ENCODE peak calls at places on chromosome 6, in six cellular contexts. One of them, this sample, is unnamed.

GRCh38 chr6:17638212-17638611 is 38.1 kb downstream of the FAM8A1 start:
- DNase-seq in stimulated activated CD8-positive, alpha-beta memory T cell treated with anti-CD3 and anti-CD28 coated beads, Interleukin-7, amount 100 ng/mL, for 1 hour: no peak
- DNase-seq in heart left ventricle: no peak
- DNase-seq in activated T-cell treated with anti-CD3 and anti-CD28 coated beads for 1 hour: no peak
- DNase-seq in nephron progenitor cell: no peak
- DNase-seq in EH: peak
- DNase-seq in this sample: no peak

GRCh38 chr6:104357928-104358327 is 501.8 kb downstream of the HACE1 start:
- DNase-seq in stimulated activated CD8-positive, alpha-beta memory T cell treated with anti-CD3 and anti-CD28 coated beads, Interleukin-7, amount 100 ng/mL, for 1 hour: no peak
- DNase-seq in heart left ventricle: no peak
- DNase-seq in activated T-cell treated with anti-CD3 and anti-CD28 coated beads for 1 hour: no peak
- DNase-seq in nephron progenitor cell: no peak
- DNase-seq in EH: no peak
- DNase-seq in this sample: no peak

GRCh38 chr6:133804263-133804662 is 84.7 kb upstream of the TCF21 start:
- DNase-seq in stimulated activated CD8-positive, alpha-beta memory T cell treated with anti-CD3 and anti-CD28 coated beads, Interleukin-7, amount 100 ng/mL, for 1 hour: no peak
- DNase-seq in heart left ventricle: no peak
- DNase-seq in activated T-cell treated with anti-CD3 and anti-CD28 coated beads for 1 hour: no peak
- DNase-seq in nephron progenitor cell: no peak
- DNase-seq in EH: no peak
- DNase-seq in this sample: no peak

GRCh38 chr6:149201068-149201655 is 116.3 kb upstream of the TAB2 start:
- DNase-seq in stimulated activated CD8-positive, alpha-beta memory T cell treated with anti-CD3 and anti-CD28 coated beads, Interleukin-7, amount 100 ng/mL, for 1 hour: no peak
- DNase-seq in heart left ventricle: no peak
- DNase-seq in activated T-cell treated with anti-CD3 and anti-CD28 coated beads for 1 hour: no peak
- DNase-seq in nephron progenitor cell: no peak
- DNase-seq in EH: no peak
- DNase-seq in this sample: no peak

GRCh38 chr6:48377115-48377514 is 266.1 kb upstream of the PTCHD4 start:
- DNase-seq in stimulated activated CD8-positive, alpha-beta memory T cell treated with anti-CD3 and anti-CD28 coated beads, Interleukin-7, amount 100 ng/mL, for 1 hour: no peak
- DNase-seq in heart left ventricle: no peak
- DNase-seq in activated T-cell treated with anti-CD3 and anti-CD28 coated beads for 1 hour: no peak
- DNase-seq in nephron progenitor cell: no peak
- DNase-seq in EH: no peak
- DNase-seq in this sample: no peak

GRCh38 chr6:97849390-97849789 is 566.4 kb upstream of the MMS22L start:
- DNase-seq in stimulated activated CD8-positive, alpha-beta memory T cell treated with anti-CD3 and anti-CD28 coated beads, Interleukin-7, amount 100 ng/mL, for 1 hour: no peak
- DNase-seq in heart left ventricle: no peak
- DNase-seq in activated T-cell treated with anti-CD3 and anti-CD28 coated beads for 1 hour: no peak
- DNase-seq in nephron progenitor cell: no peak
- DNase-seq in EH: no peak
- DNase-seq in this sample: no peak

GRCh38 chr6:169174516-169175359 is 78.9 kb downstream of the THBS2 start:
- DNase-seq in stimulated activated CD8-positive, alpha-beta memory T cell treated with anti-CD3 and anti-CD28 coated beads, Interleukin-7, amount 100 ng/mL, for 1 hour: no peak
- DNase-seq in heart left ventricle: no peak
- DNase-seq in activated T-cell treated with anti-CD3 and anti-CD28 coated beads for 1 hour: no peak
- DNase-seq in nephron progenitor cell: no peak
- DNase-seq in EH: no peak
- DNase-seq in this sample: no peak

GRCh38 chr6:169158182-169158573 is 95.5 kb downstream of the THBS2 start:
- DNase-seq in stimulated activated CD8-positive, alpha-beta memory T cell treated with anti-CD3 and anti-CD28 coated beads, Interleukin-7, amount 100 ng/mL, for 1 hour: no peak
- DNase-seq in heart left ventricle: peak
- DNase-seq in activated T-cell treated with anti-CD3 and anti-CD28 coated beads for 1 hour: no peak
- DNase-seq in nephron progenitor cell: no peak
- DNase-seq in EH: peak
- DNase-seq in this sample: no peak

GRCh38 chr6:15893556-15894253 is 230.9 kb upstream of the DTNBP1 start:
- DNase-seq in stimulated activated CD8-positive, alpha-beta memory T cell treated with anti-CD3 and anti-CD28 coated beads, Interleukin-7, amount 100 ng/mL, for 1 hour: no peak
- DNase-seq in heart left ventricle: no peak
- DNase-seq in activated T-cell treated with anti-CD3 and anti-CD28 coated beads for 1 hour: no peak
- DNase-seq in nephron progenitor cell: no peak
- DNase-seq in EH: peak
- DNase-seq in this sample: no peak

GRCh38 chr6:83879746-83880145 is 20.3 kb downstream of the CYB5R4 start:
- DNase-seq in stimulated activated CD8-positive, alpha-beta memory T cell treated with anti-CD3 and anti-CD28 coated beads, Interleukin-7, amount 100 ng/mL, for 1 hour: no peak
- DNase-seq in heart left ventricle: no peak
- DNase-seq in activated T-cell treated with anti-CD3 and anti-CD28 coated beads for 1 hour: no peak
- DNase-seq in nephron progenitor cell: no peak
- DNase-seq in EH: peak
- DNase-seq in this sample: no peak

GRCh38 chr6:129342243-129342642 is 367.7 kb downstream of the ARHGAP18 start:
- DNase-seq in stimulated activated CD8-positive, alpha-beta memory T cell treated with anti-CD3 and anti-CD28 coated beads, Interleukin-7, amount 100 ng/mL, for 1 hour: no peak
- DNase-seq in heart left ventricle: no peak
- DNase-seq in activated T-cell treated with anti-CD3 and anti-CD28 coated beads for 1 hour: no peak
- DNase-seq in nephron progenitor cell: no peak
- DNase-seq in EH: peak
- DNase-seq in this sample: no peak

GRCh38 chr6:5095236-5095635 is 10.1 kb downstream of the PPP1R3G start:
- DNase-seq in stimulated activated CD8-positive, alpha-beta memory T cell treated with anti-CD3 and anti-CD28 coated beads, Interleukin-7, amount 100 ng/mL, for 1 hour: no peak
- DNase-seq in heart left ventricle: no peak
- DNase-seq in activated T-cell treated with anti-CD3 and anti-CD28 coated beads for 1 hour: no peak
- DNase-seq in nephron progenitor cell: no peak
- DNase-seq in EH: peak
- DNase-seq in this sample: no peak

GRCh38 chr6:80477591-80478370 is 371.3 kb downstream of the BCKDHB start:
- DNase-seq in stimulated activated CD8-positive, alpha-beta memory T cell treated with anti-CD3 and anti-CD28 coated beads, Interleukin-7, amount 100 ng/mL, for 1 hour: no peak
- DNase-seq in heart left ventricle: no peak
- DNase-seq in activated T-cell treated with anti-CD3 and anti-CD28 coated beads for 1 hour: no peak
- DNase-seq in nephron progenitor cell: no peak
- DNase-seq in EH: peak
- DNase-seq in this sample: no peak

GRCh38 chr6:27293436-27294152 is 18.5 kb downstream of the POM121L2 start:
- DNase-seq in stimulated activated CD8-positive, alpha-beta memory T cell treated with anti-CD3 and anti-CD28 coated beads, Interleukin-7, amount 100 ng/mL, for 1 hour: no peak
- DNase-seq in heart left ventricle: no peak
- DNase-seq in activated T-cell treated with anti-CD3 and anti-CD28 coated beads for 1 hour: no peak
- DNase-seq in nephron progenitor cell: peak
- DNase-seq in EH: peak
- DNase-seq in this sample: no peak

GRCh38 chr6:31815025-31815838 is at the start of the genes HSPA1A and HSPA1L:
- DNase-seq in stimulated activated CD8-positive, alpha-beta memory T cell treated with anti-CD3 and anti-CD28 coated beads, Interleukin-7, amount 100 ng/mL, for 1 hour: no peak
- DNase-seq in heart left ventricle: peak
- DNase-seq in activated T-cell treated with anti-CD3 and anti-CD28 coated beads for 1 hour: peak
- DNase-seq in nephron progenitor cell: peak
- DNase-seq in EH: peak
- DNase-seq in this sample: peak

GRCh38 chr6:136067731-136068341 is 182.3 kb downstream of the MTFR2 start:
- DNase-seq in stimulated activated CD8-positive, alpha-beta memory T cell treated with anti-CD3 and anti-CD28 coated beads, Interleukin-7, amount 100 ng/mL, for 1 hour: no peak
- DNase-seq in heart left ventricle: no peak
- DNase-seq in activated T-cell treated with anti-CD3 and anti-CD28 coated beads for 1 hour: no peak
- DNase-seq in nephron progenitor cell: no peak
- DNase-seq in EH: peak
- DNase-seq in this sample: no peak

GRCh38 chr6:159540152-159540551 is 152.9 kb downstream of the SOD2 start:
- DNase-seq in stimulated activated CD8-positive, alpha-beta memory T cell treated with anti-CD3 and anti-CD28 coated beads, Interleukin-7, amount 100 ng/mL, for 1 hour: no peak
- DNase-seq in heart left ventricle: no peak
- DNase-seq in activated T-cell treated with anti-CD3 and anti-CD28 coated beads for 1 hour: no peak
- DNase-seq in nephron progenitor cell: peak
- DNase-seq in EH: no peak
- DNase-seq in this sample: no peak

GRCh38 chr6:104579464-104579863 is 280.3 kb downstream of the HACE1 start:
- DNase-seq in stimulated activated CD8-positive, alpha-beta memory T cell treated with anti-CD3 and anti-CD28 coated beads, Interleukin-7, amount 100 ng/mL, for 1 hour: no peak
- DNase-seq in heart left ventricle: no peak
- DNase-seq in activated T-cell treated with anti-CD3 and anti-CD28 coated beads for 1 hour: no peak
- DNase-seq in nephron progenitor cell: no peak
- DNase-seq in EH: no peak
- DNase-seq in this sample: no peak

GRCh38 chr6:79672631-79673065 is 41.5 kb downstream of the SH3BGRL2 start:
- DNase-seq in stimulated activated CD8-positive, alpha-beta memory T cell treated with anti-CD3 and anti-CD28 coated beads, Interleukin-7, amount 100 ng/mL, for 1 hour: no peak
- DNase-seq in heart left ventricle: no peak
- DNase-seq in activated T-cell treated with anti-CD3 and anti-CD28 coated beads for 1 hour: no peak
- DNase-seq in nephron progenitor cell: no peak
- DNase-seq in EH: peak
- DNase-seq in this sample: no peak

GRCh38 chr6:62283828-62284411 is 2.1 kb downstream of the KHDRBS2 start:
- DNase-seq in stimulated activated CD8-positive, alpha-beta memory T cell treated with anti-CD3 and anti-CD28 coated beads, Interleukin-7, amount 100 ng/mL, for 1 hour: no peak
- DNase-seq in heart left ventricle: no peak
- DNase-seq in activated T-cell treated with anti-CD3 and anti-CD28 coated beads for 1 hour: no peak
- DNase-seq in nephron progenitor cell: peak
- DNase-seq in EH: peak
- DNase-seq in this sample: no peak

GRCh38 chr6:135902756-135903331 is 51.3 kb downstream of the PDE7B start:
- DNase-seq in stimulated activated CD8-positive, alpha-beta memory T cell treated with anti-CD3 and anti-CD28 coated beads, Interleukin-7, amount 100 ng/mL, for 1 hour: no peak
- DNase-seq in heart left ventricle: no peak
- DNase-seq in activated T-cell treated with anti-CD3 and anti-CD28 coated beads for 1 hour: no peak
- DNase-seq in nephron progenitor cell: no peak
- DNase-seq in EH: peak
- DNase-seq in this sample: no peak

GRCh38 chr6:158131926-158132325 is 36.1 kb downstream of the SERAC1 start:
- DNase-seq in stimulated activated CD8-positive, alpha-beta memory T cell treated with anti-CD3 and anti-CD28 coated beads, Interleukin-7, amount 100 ng/mL, for 1 hour: no peak
- DNase-seq in heart left ventricle: no peak
- DNase-seq in activated T-cell treated with anti-CD3 and anti-CD28 coated beads for 1 hour: no peak
- DNase-seq in nephron progenitor cell: no peak
- DNase-seq in EH: peak
- DNase-seq in this sample: no peak

GRCh38 chr6:130980310-130981032 is 82.6 kb downstream of the EPB41L2 start:
- DNase-seq in stimulated activated CD8-positive, alpha-beta memory T cell treated with anti-CD3 and anti-CD28 coated beads, Interleukin-7, amount 100 ng/mL, for 1 hour: no peak
- DNase-seq in heart left ventricle: no peak
- DNase-seq in activated T-cell treated with anti-CD3 and anti-CD28 coated beads for 1 hour: no peak
- DNase-seq in nephron progenitor cell: no peak
- DNase-seq in EH: no peak
- DNase-seq in this sample: no peak

GRCh38 chr6:33694401-33694931 is 17.0 kb downstream of the UQCC2 start:
- DNase-seq in stimulated activated CD8-positive, alpha-beta memory T cell treated with anti-CD3 and anti-CD28 coated beads, Interleukin-7, amount 100 ng/mL, for 1 hour: peak
- DNase-seq in heart left ventricle: no peak
- DNase-seq in activated T-cell treated with anti-CD3 and anti-CD28 coated beads for 1 hour: peak
- DNase-seq in nephron progenitor cell: no peak
- DNase-seq in EH: peak
- DNase-seq in this sample: peak

GRCh38 chr6:14441371-14441781 is 323.8 kb downstream of the CD83 start:
- DNase-seq in stimulated activated CD8-positive, alpha-beta memory T cell treated with anti-CD3 and anti-CD28 coated beads, Interleukin-7, amount 100 ng/mL, for 1 hour: no peak
- DNase-seq in heart left ventricle: no peak
- DNase-seq in activated T-cell treated with anti-CD3 and anti-CD28 coated beads for 1 hour: no peak
- DNase-seq in nephron progenitor cell: no peak
- DNase-seq in EH: peak
- DNase-seq in this sample: no peak

GRCh38 chr6:21438237-21438985 is 155.1 kb upstream of the SOX4 start:
- DNase-seq in stimulated activated CD8-positive, alpha-beta memory T cell treated with anti-CD3 and anti-CD28 coated beads, Interleukin-7, amount 100 ng/mL, for 1 hour: no peak
- DNase-seq in heart left ventricle: no peak
- DNase-seq in activated T-cell treated with anti-CD3 and anti-CD28 coated beads for 1 hour: no peak
- DNase-seq in nephron progenitor cell: no peak
- DNase-seq in EH: no peak
- DNase-seq in this sample: no peak

GRCh38 chr6:80091506-80091905 is 15.0 kb upstream of the BCKDHB start:
- DNase-seq in stimulated activated CD8-positive, alpha-beta memory T cell treated with anti-CD3 and anti-CD28 coated beads, Interleukin-7, amount 100 ng/mL, for 1 hour: no peak
- DNase-seq in heart left ventricle: no peak
- DNase-seq in activated T-cell treated with anti-CD3 and anti-CD28 coated beads for 1 hour: no peak
- DNase-seq in nephron progenitor cell: no peak
- DNase-seq in EH: no peak
- DNase-seq in this sample: no peak

GRCh38 chr6:11761744-11762620 is 16.6 kb downstream of the ADTRP start:
- DNase-seq in stimulated activated CD8-positive, alpha-beta memory T cell treated with anti-CD3 and anti-CD28 coated beads, Interleukin-7, amount 100 ng/mL, for 1 hour: no peak
- DNase-seq in heart left ventricle: no peak
- DNase-seq in activated T-cell treated with anti-CD3 and anti-CD28 coated beads for 1 hour: no peak
- DNase-seq in nephron progenitor cell: no peak
- DNase-seq in EH: no peak
- DNase-seq in this sample: no peak

GRCh38 chr6:45422541-45423110 is 44.9 kb upstream of the SUPT3H start:
- DNase-seq in stimulated activated CD8-positive, alpha-beta memory T cell treated with anti-CD3 and anti-CD28 coated beads, Interleukin-7, amount 100 ng/mL, for 1 hour: no peak
- DNase-seq in heart left ventricle: peak
- DNase-seq in activated T-cell treated with anti-CD3 and anti-CD28 coated beads for 1 hour: peak
- DNase-seq in nephron progenitor cell: peak
- DNase-seq in EH: peak
- DNase-seq in this sample: peak

GRCh38 chr6:15365273-15365687 is 119.4 kb downstream of the JARID2 start:
- DNase-seq in stimulated activated CD8-positive, alpha-beta memory T cell treated with anti-CD3 and anti-CD28 coated beads, Interleukin-7, amount 100 ng/mL, for 1 hour: peak
- DNase-seq in heart left ventricle: peak
- DNase-seq in activated T-cell treated with anti-CD3 and anti-CD28 coated beads for 1 hour: peak
- DNase-seq in nephron progenitor cell: peak
- DNase-seq in EH: peak
- DNase-seq in this sample: peak

GRCh38 chr6:14354919-14355572 is 237.5 kb downstream of the CD83 start:
- DNase-seq in stimulated activated CD8-positive, alpha-beta memory T cell treated with anti-CD3 and anti-CD28 coated beads, Interleukin-7, amount 100 ng/mL, for 1 hour: no peak
- DNase-seq in heart left ventricle: peak
- DNase-seq in activated T-cell treated with anti-CD3 and anti-CD28 coated beads for 1 hour: no peak
- DNase-seq in nephron progenitor cell: no peak
- DNase-seq in EH: peak
- DNase-seq in this sample: peak

GRCh38 chr6:47195251-47195650 is 114.5 kb downstream of the TNFRSF21 start:
- DNase-seq in stimulated activated CD8-positive, alpha-beta memory T cell treated with anti-CD3 and anti-CD28 coated beads, Interleukin-7, amount 100 ng/mL, for 1 hour: no peak
- DNase-seq in heart left ventricle: peak
- DNase-seq in activated T-cell treated with anti-CD3 and anti-CD28 coated beads for 1 hour: no peak
- DNase-seq in nephron progenitor cell: no peak
- DNase-seq in EH: no peak
- DNase-seq in this sample: no peak

GRCh38 chr6:142952614-142953013 is 7.6 kb upstream of the HIVEP2 start:
- DNase-seq in stimulated activated CD8-positive, alpha-beta memory T cell treated with anti-CD3 and anti-CD28 coated beads, Interleukin-7, amount 100 ng/mL, for 1 hour: no peak
- DNase-seq in heart left ventricle: no peak
- DNase-seq in activated T-cell treated with anti-CD3 and anti-CD28 coated beads for 1 hour: no peak
- DNase-seq in nephron progenitor cell: no peak
- DNase-seq in EH: no peak
- DNase-seq in this sample: no peak

GRCh38 chr6:53107091-53107490 is 41.5 kb downstream of the GCM1 start:
- DNase-seq in stimulated activated CD8-positive, alpha-beta memory T cell treated with anti-CD3 and anti-CD28 coated beads, Interleukin-7, amount 100 ng/mL, for 1 hour: no peak
- DNase-seq in heart left ventricle: no peak
- DNase-seq in activated T-cell treated with anti-CD3 and anti-CD28 coated beads for 1 hour: no peak
- DNase-seq in nephron progenitor cell: no peak
- DNase-seq in EH: peak
- DNase-seq in this sample: no peak

GRCh38 chr6:153090241-153090930 is 40.7 kb downstream of the RGS17 start:
- DNase-seq in stimulated activated CD8-positive, alpha-beta memory T cell treated with anti-CD3 and anti-CD28 coated beads, Interleukin-7, amount 100 ng/mL, for 1 hour: no peak
- DNase-seq in heart left ventricle: no peak
- DNase-seq in activated T-cell treated with anti-CD3 and anti-CD28 coated beads for 1 hour: no peak
- DNase-seq in nephron progenitor cell: no peak
- DNase-seq in EH: peak
- DNase-seq in this sample: no peak

GRCh38 chr6:68343901-68344300 is 291.2 kb upstream of the ADGRB3 start:
- DNase-seq in stimulated activated CD8-positive, alpha-beta memory T cell treated with anti-CD3 and anti-CD28 coated beads, Interleukin-7, amount 100 ng/mL, for 1 hour: no peak
- DNase-seq in heart left ventricle: no peak
- DNase-seq in activated T-cell treated with anti-CD3 and anti-CD28 coated beads for 1 hour: no peak
- DNase-seq in nephron progenitor cell: peak
- DNase-seq in EH: no peak
- DNase-seq in this sample: no peak

GRCh38 chr6:28884423-28885148 is 39.2 kb downstream of the TRIM27 start:
- DNase-seq in stimulated activated CD8-positive, alpha-beta memory T cell treated with anti-CD3 and anti-CD28 coated beads, Interleukin-7, amount 100 ng/mL, for 1 hour: no peak
- DNase-seq in heart left ventricle: no peak
- DNase-seq in activated T-cell treated with anti-CD3 and anti-CD28 coated beads for 1 hour: peak
- DNase-seq in nephron progenitor cell: no peak
- DNase-seq in EH: no peak
- DNase-seq in this sample: no peak

GRCh38 chr6:55963301-55963700 is 87.9 kb upstream of the BMP5 start:
- DNase-seq in stimulated activated CD8-positive, alpha-beta memory T cell treated with anti-CD3 and anti-CD28 coated beads, Interleukin-7, amount 100 ng/mL, for 1 hour: no peak
- DNase-seq in heart left ventricle: no peak
- DNase-seq in activated T-cell treated with anti-CD3 and anti-CD28 coated beads for 1 hour: no peak
- DNase-seq in nephron progenitor cell: no peak
- DNase-seq in EH: no peak
- DNase-seq in this sample: no peak

GRCh38 chr6:134739299-134740090 is 210.4 kb downstream of the ALDH8A1 start:
- DNase-seq in stimulated activated CD8-positive, alpha-beta memory T cell treated with anti-CD3 and anti-CD28 coated beads, Interleukin-7, amount 100 ng/mL, for 1 hour: no peak
- DNase-seq in heart left ventricle: no peak
- DNase-seq in activated T-cell treated with anti-CD3 and anti-CD28 coated beads for 1 hour: no peak
- DNase-seq in nephron progenitor cell: no peak
- DNase-seq in EH: no peak
- DNase-seq in this sample: no peak

This sample was measured in lower lobe of right lung.